ENCODE peak calls at places on chromosomes 12 and 14, in four cellular contexts. Y, F, I and J are unnamed samples.

GRCh38 chr14:50560929-50561280 is 960 bp downstream of the ATL1 start:
- DNase-seq in I (no peak), Y (peak), F (no peak), J (peak)

GRCh38 chr14:89025581-89026236 is 201.3 kb downstream of the TTC8 start:
- DNase-seq in Y (no peak), F (no peak), I (no peak), J (no peak)

GRCh38 chr12:26275313-26276257 is 80.2 kb downstream of the SSPN start:
- DNase-seq in Y (no peak), I (no peak), F (peak), J (peak)

GRCh38 chr12:106097011-106097410 is 41.7 kb downstream of the NUAK1 start:
- DNase-seq in I (no peak), Y (no peak), F (no peak), J (no peak)

GRCh38 chr12:81835783-81836182 is 76.6 kb upstream of the PPFIA2 start:
- DNase-seq in Y (no peak), I (no peak), F (no peak), J (no peak)

GRCh38 chr14:52937869-52938268 is 13.0 kb downstream of the FERMT2 start:
- DNase-seq in I (no peak), Y (no peak), F (no peak), J (no peak)

GRCh38 chr14:24398298-24398942 is 383 bp upstream of the NYNRIN start:
- DNase-seq in F (no peak), I (no peak), Y (no peak), J (no peak)

GRCh38 chr12:94795520-94795919 is 145.2 kb upstream of the TMCC3 start:
- DNase-seq in F (no peak), Y (no peak), I (no peak), J (peak)

GRCh38 chr14:38137005-38137404 is 70.7 kb upstream of the SSTR1 start:
- DNase-seq in I (no peak), Y (no peak), F (no peak), J (no peak)

GRCh38 chr12:45483571-45483970 is 245.9 kb upstream of the ARID2 start:
- DNase-seq in F (no peak), I (no peak), Y (no peak), J (no peak)

GRCh38 chr12:1593232-1594044 is 943 bp downstream of the FBXL14 start:
- DNase-seq in I (no peak), Y (peak), F (no peak), J (peak)

GRCh38 chr14:53384073-53384472 is 230.9 kb upstream of the DDHD1 start:
- DNase-seq in F (no peak), Y (no peak), I (no peak), J (no peak)

GRCh38 chr12:105331805-105332251 is 1.3 kb downstream of the C12orf75 start:
- DNase-seq in F (peak), I (no peak), Y (no peak), J (no peak)

GRCh38 chr12:111068281-111068680 is 147.9 kb upstream of the MYL2 start:
- DNase-seq in I (no peak), F (no peak), Y (no peak), J (no peak)

GRCh38 chr12:131699434-131699833 is 11.5 kb upstream of the SFSWAP start:
- DNase-seq in I (no peak), Y (no peak), F (no peak), J (no peak)

GRCh38 chr12:68011882-68012207 is 22.6 kb downstream of the IFNG-AS1 start:
- DNase-seq in F (no peak), Y (no peak), I (no peak), J (no peak)

GRCh38 chr14:24196071-24197061 is 1.1 kb upstream of the TM9SF1 start:
- DNase-seq in F (peak), Y (peak), I (peak), J (peak)

DNA sequence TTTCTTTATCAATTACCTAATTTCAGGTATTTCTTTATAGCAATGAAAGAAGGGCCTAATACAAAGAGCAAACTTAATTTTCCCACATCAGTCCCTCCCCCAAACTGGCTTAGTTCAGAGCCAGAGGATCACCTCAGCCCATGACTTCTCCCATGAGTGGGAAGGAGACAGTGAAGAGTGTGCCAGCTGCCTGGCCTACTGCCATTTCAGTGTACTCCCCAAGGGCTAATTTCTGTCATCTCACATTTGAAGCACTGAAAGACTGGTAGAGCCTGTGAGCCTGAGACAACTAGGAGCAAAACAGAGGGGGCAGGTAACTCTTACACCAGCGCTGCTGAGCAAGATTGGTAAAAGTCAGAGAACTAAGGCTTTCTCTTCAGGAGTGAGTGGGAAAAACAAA is 29.1 kb upstream of the ADAM20 start:
- DNase-seq in F (no peak), Y (no peak), I (no peak), J (no peak)
- TF ChIP-seq ESRRA in F (no peak), Y (no peak), I (no peak), J (no peak)

DNA sequence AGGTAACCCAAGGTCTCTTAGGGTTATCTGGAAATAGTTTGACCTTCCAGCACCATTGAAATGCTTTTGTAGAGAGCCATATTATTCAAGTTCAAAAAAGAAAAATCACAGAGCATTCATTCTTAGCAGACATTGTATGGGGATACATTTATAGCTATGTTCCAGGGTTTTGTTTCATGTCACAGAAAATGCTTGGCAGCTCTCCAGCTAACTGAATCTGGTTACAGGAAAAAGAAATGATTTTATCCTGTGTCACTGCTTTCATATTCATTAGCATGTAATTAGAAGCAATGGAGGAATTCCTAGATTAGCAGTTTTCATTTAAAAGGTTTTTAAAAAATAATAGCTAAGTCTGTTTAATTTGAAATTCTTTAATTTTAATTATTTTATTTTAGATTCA is 78.9 kb downstream of the SNAPC1 start:
- DNase-seq in F (no peak), Y (no peak), I (no peak), J (no peak)
- TF ChIP-seq RFX5 in F (no peak), Y (no peak), I (no peak), J (no peak)

GRCh38 chr12:125187148-125187733 is 122.0 kb downstream of the AACS start:
- DNase-seq in I (no peak), Y (no peak), F (no peak), J (no peak)
- TF ChIP-seq ESRRA in I (no peak), Y (no peak), F (no peak), J (no peak)

DNA sequence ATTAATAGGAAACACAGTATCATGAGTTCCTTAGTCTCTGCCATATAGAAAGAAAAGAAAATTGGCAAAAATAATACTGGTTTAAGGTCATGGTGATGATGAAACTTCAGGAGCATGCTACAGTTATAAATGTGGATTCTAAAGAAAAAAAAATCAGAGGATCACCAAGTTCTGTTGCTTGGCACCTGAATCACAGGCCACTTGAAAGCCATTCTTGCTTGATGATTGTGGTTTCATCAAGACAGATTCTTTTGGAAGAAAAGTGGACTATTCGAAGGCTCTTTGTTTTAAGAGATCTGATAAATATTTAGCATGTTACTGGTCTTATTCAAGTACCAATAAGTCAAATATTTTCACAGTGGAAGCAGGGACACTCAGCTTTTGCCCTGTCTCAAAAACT is 148.9 kb downstream of the SAMD4A start:
- DNase-seq in Y (no peak), F (no peak), I (no peak), J (no peak)
- TF ChIP-seq RFX5 in Y (no peak), F (no peak), I (no peak), J (no peak)

DNA sequence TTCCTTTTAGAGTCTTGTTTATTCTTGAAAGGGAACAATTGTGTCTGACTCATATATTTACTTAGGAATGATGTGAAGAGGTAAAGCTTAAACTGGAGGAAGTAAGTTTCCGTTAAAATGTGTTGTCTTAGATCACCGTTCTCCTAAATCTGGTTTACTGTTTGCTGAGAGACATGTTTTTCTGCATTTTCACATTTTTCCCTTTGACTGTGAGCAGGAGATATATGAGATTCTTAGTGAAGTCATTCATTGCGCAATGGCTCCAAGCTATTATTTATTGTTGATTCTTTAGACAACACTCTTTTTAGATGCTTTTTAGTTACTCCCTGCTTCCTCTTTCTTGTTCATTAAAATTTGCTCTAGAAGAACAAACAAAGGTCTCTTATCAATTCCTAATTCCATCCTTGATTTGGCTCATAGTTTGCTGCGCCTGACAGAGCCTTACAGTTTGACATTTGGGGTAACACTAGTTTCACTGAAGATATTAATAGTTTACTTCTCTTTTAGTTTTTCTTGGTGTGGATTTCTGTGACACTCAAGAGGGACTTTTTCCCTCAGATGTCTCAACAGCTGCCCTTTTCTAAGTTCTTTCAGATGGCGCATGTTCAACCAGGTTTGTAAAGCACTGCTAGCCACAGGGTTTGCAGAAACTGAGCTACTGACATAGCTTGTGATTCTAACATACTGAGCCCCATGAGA is 11.4 kb downstream of the CLECL1 start:
- DNase-seq in Y (no peak), F (peak), I (peak), J (peak)
- TF ChIP-seq ESRRA in Y (no peak), F (no peak), I (no peak), J (no peak)

GRCh38 chr14:92035890-92036289 is 4.0 kb downstream of the TRIP11 start:
- DNase-seq in I (no peak), Y (no peak), F (no peak), J (no peak)
- TF ChIP-seq RFX5 in I (no peak), Y (no peak), F (no peak), J (no peak)

GRCh38 chr12:93322784-93323183 is 54.9 kb upstream of the NUDT4 start:
- DNase-seq in I (no peak), Y (no peak), F (no peak), J (no peak)
- TF ChIP-seq ESRRA in I (no peak), Y (no peak), F (no peak), J (no peak)